ENCODE peak calls at places on chromosomes 2 and 18, in four cellular contexts. B, E, A and R are unnamed samples.

GRCh38 chr2:149885946-149886345 is 298.4 kb upstream of the MMADHC start:
- DNase-seq in B (peak; percentile 31), A (no peak), E (no peak), R (no peak)

GRCh38 chr2:46951290-46952064 is 35.9 kb upstream of the MCFD2 start:
- DNase-seq in B (no peak), E (no peak), A (no peak), R (no peak)

GRCh38 chr2:29295843-29296242 is 180.6 kb downstream of the CLIP4 start:
- DNase-seq in E (peak; percentile 47), A (no peak), B (peak; percentile 62), R (no peak)

GRCh38 chr2:191226196-191226595 is 19.0 kb upstream of the MYO1B start:
- DNase-seq in A (no peak), B (no peak), E (peak; percentile 24), R (peak; percentile 45)

GRCh38 chr2:54897420-54898310 is 152.6 kb downstream of the RTN4 start:
- DNase-seq in B (no peak), A (no peak), E (no peak), R (no peak)

GRCh38 chr18:76668546-76668945 is 153.8 kb upstream of the ZNF236 start:
- DNase-seq in B (no peak), A (no peak), E (no peak), R (no peak)

GRCh38 chr2:207475546-207475945 is 54.2 kb upstream of the CREB1 start:
- DNase-seq in B (peak; percentile 59), A (no peak), E (peak; percentile 41), R (no peak)

GRCh38 chr18:58276640-58277456 is 232.8 kb downstream of the NEDD4L start:
- DNase-seq in A (no peak), E (no peak), B (peak; percentile 72), R (no peak)

GRCh38 chr18:48709371-48709770 is 170.5 kb downstream of the CTIF start:
- DNase-seq in E (no peak), B (no peak), A (no peak), R (no peak)

GRCh38 chr2:110101911-110102774 is 13.5 kb downstream of the MALL start:
- DNase-seq in E (peak; percentile 61), B (peak; percentile 68), A (no peak), R (no peak)

GRCh38 chr2:119820275-119820674 is 60.6 kb downstream of the PTPN4 start:
- DNase-seq in A (no peak), B (peak; percentile 50), E (peak; percentile 93), R (peak; percentile 63)

GRCh38 chr2:234448506-234449169 is 48.2 kb downstream of the ARL4C start:
- DNase-seq in A (no peak), B (no peak), E (no peak), R (no peak)

GRCh38 chr2:241009601-241010530 is 11.4 kb downstream of the SNED1 start:
- DNase-seq in E (peak; percentile 82), B (peak; percentile 43), A (peak; percentile 77), R (peak; percentile 80)

GRCh38 chr2:30780776-30781330 is 26.4 kb downstream of the CAPN13 start:
- DNase-seq in E (no peak), A (no peak), B (no peak), R (no peak)

GRCh38 chr2:153870308-153870707 is 1.4 kb upstream of the GALNT13 start:
- DNase-seq in E (no peak), A (no peak), B (peak; percentile 9), R (no peak)

GRCh38 chr2:190578158-190579057 is 43.9 kb upstream of the NEMP2 start:
- DNase-seq in E (peak; percentile 63), A (peak; percentile 32), B (peak; percentile 88), R (peak; percentile 71)

GRCh38 chr2:45834858-45835257 is 183.4 kb downstream of the PRKCE start:
- DNase-seq in A (no peak), B (no peak), E (no peak), R (no peak)

GRCh38 chr2:200373973-200374416 is 67.5 kb downstream of the SPATS2L start:
- DNase-seq in A (peak; percentile 27), E (no peak), B (peak; percentile 36), R (no peak)
- H3K4me3 ChIP-seq in A (peak overlapping the region; percentile 69), E (no peak overlapping the region), B (no peak overlapping the region), R (no peak overlapping the region)

GRCh38 chr2:224360801-224361251 is 41.1 kb downstream of the FAM124B start:
- DNase-seq in B (peak; percentile 40), A (no peak), E (no peak), R (no peak)

GRCh38 chr2:224357098-224357901 is 44.6 kb downstream of the FAM124B start:
- DNase-seq in E (peak; percentile 79), A (no peak), B (peak; percentile 75), R (peak; percentile 76)

GRCh38 chr2:224363281-224363680 is 38.6 kb downstream of the FAM124B start:
- DNase-seq in B (no peak), E (no peak), A (no peak), R (no peak)

GRCh38 chr2:224362094-224362493 is 39.8 kb downstream of the FAM124B start:
- DNase-seq in E (no peak), A (no peak), B (no peak), R (no peak)

GRCh38 chr2:224359569-224359968 is 42.3 kb downstream of the FAM124B start:
- DNase-seq in B (no peak), A (no peak), E (peak; percentile 9), R (peak; percentile 12)
- TF ChIP-seq CTCF in B (peak; percentile 20), A (no peak), E (peak; percentile 44), R (peak; percentile 56)

GRCh38 chr2:171069286-171069956 is 91.3 kb downstream of the TLK1 start:
- DNase-seq in B (peak; percentile 60), A (no peak), E (no peak), R (peak; percentile 43)
- H3K4me3 ChIP-seq in B (no peak overlapping the region), A (no peak overlapping the region), E (no peak overlapping the region), R (no peak overlapping the region)

GRCh38 chr18:21313576-21313975 is 71.5 kb downstream of the GREB1L start:
- DNase-seq in E (no peak), A (no peak), B (no peak), R (peak; percentile 73)

GRCh38 chr18:21307578-21307977 is 65.5 kb downstream of the GREB1L start:
- DNase-seq in B (no peak), E (no peak), A (no peak), R (no peak)

GRCh38 chr18:21306368-21306767 is 64.3 kb downstream of the GREB1L start:
- DNase-seq in A (no peak), E (no peak), B (no peak), R (no peak)

GRCh38 chr18:21305621-21306020 is 63.6 kb downstream of the GREB1L start:
- DNase-seq in E (no peak), A (no peak), B (no peak), R (no peak)

GRCh38 chr18:21309248-21309647 is 67.2 kb downstream of the GREB1L start:
- DNase-seq in E (no peak), B (no peak), A (no peak), R (no peak)
- TF ChIP-seq CTCF in E (no peak), B (no peak), A (no peak), R (no peak)

DNA sequence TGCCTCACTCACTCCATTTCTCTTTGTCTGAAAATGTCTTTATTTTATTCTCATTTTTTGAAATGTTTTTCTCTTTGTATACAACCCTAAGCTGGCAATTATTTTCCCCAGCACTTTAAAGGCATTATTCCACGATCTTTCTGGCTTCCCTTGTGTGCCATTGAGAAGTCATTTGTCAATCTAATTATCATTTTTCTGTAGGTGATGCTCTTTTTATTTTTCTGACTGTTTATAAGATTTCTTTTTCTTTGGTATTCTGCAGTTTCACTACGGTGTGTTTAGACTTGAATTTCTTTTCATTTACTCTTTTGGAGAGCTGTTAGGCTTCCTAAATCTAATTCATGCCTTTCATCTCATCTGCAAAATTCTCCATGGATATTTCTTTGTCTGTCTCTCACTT is 8.1 kb downstream of the SCYGR4 start:
- DNase-seq in A (no peak), B (no peak), E (no peak), R (no peak)
- H3K4me3 ChIP-seq in A (no peak overlapping the region), B (no peak overlapping the region), E (no peak overlapping the region), R (no peak overlapping the region)

GRCh38 chr2:86087936-86088850 is 17.5 kb downstream of the POLR1A start:
- DNase-seq in B (no peak), A (no peak), E (no peak), R (no peak)
- TF ChIP-seq CTCF in B (peak; percentile 39), A (peak; percentile 44), E (peak; percentile 47), R (peak; percentile 47)

GRCh38 chr18:11146238-11146946 is 3.0 kb downstream of the PIEZO2 start:
- DNase-seq in A (no peak), B (no peak), E (no peak), R (no peak)
- H3K4me3 ChIP-seq in A (no peak overlapping the region), B (no peak overlapping the region), E (peak overlapping the region; percentile 56), R (peak overlapping the region; percentile 71)

GRCh38 chr2:19746137-19746585 is 155.6 kb downstream of the TTC32 start:
- DNase-seq in B (no peak), E (no peak), A (no peak), R (no peak)

GRCh38 chr2:19745318-19746136 is 156.3 kb downstream of the TTC32 start:
- DNase-seq in A (no peak), E (no peak), B (no peak), R (no peak)

GRCh38 chr2:19748073-19748375 is 153.8 kb downstream of the TTC32 start:
- DNase-seq in E (no peak), B (no peak), A (no peak), R (no peak)

GRCh38 chr2:19747310-19748072 is 154.3 kb downstream of the TTC32 start:
- DNase-seq in E (peak; percentile 36), B (no peak), A (no peak), R (peak; percentile 14)

DNA sequence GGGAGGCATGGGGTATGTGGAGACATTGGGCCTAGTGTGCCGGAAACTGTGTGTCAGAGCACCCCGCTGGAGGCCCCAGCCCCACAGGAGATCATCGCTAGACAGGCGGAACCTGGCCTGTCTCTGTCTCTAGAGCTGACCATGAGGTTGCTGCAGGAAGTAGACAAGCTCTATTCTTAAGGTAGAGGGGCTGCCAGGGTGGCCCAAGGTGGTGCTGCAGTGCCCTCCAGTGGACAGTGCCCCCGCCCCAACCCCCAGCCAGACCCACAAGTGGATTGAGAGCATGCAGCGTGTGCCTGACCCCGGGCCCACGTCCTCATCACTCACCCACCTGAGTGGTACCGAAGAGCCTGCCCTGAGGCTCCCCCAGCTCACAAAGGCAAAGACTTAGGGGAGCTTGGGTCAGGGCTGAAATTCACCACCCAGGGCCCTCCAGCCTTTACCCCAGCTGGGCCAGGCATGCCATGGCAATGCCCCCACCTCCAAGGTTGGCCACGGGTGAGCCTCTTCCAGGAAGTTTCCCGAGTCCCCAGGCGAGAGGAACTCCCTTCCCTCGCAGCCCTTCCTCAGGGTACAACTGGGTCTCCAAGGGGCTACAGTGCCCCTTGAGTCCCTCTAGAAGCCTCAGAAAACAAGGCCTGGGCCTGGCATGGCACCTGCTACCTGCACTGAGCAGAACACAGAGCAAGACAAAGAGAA is 155.0 kb downstream of the TTC32 start:
- DNase-seq in E (no peak), A (no peak), B (no peak), R (peak; percentile 31)
- TF ChIP-seq CTCF in E (peak; percentile 30), A (no peak), B (no peak), R (peak; percentile 55)